ENCODE peak calls at places on chromosomes 1 and 21, in four cellular contexts. One of them, this sample, is unnamed.

GRCh38 chr1:205933672-205934618 is 9.3 kb downstream of the SLC26A9 start:
- DNase-seq in heart left ventricle: no peak
- DNase-seq in Caco-2: no peak
- DNase-seq in left lung: peak; percentile 56
- DNase-seq in this sample: peak; percentile 57

GRCh38 chr1:62716397-62716796 is 28.2 kb upstream of the DOCK7 start:
- DNase-seq in left lung: no peak
- DNase-seq in Caco-2: no peak
- DNase-seq in heart left ventricle: no peak
- DNase-seq in this sample: no peak

GRCh38 chr1:69191280-69191679 is 376.4 kb upstream of the LRRC7 start:
- DNase-seq in heart left ventricle: no peak
- DNase-seq in left lung: no peak
- DNase-seq in Caco-2: no peak
- DNase-seq in this sample: no peak

GRCh38 chr1:11802616-11802972 is 3.2 kb downstream of the MTHFR start:
- DNase-seq in left lung: no peak
- DNase-seq in Caco-2: no peak
- DNase-seq in heart left ventricle: no peak
- DNase-seq in this sample: no peak

GRCh38 chr1:24203404-24203803 is 16.3 kb upstream of the IFNLR1 start:
- DNase-seq in Caco-2: no peak
- DNase-seq in left lung: no peak
- DNase-seq in heart left ventricle: no peak
- DNase-seq in this sample: no peak

GRCh38 chr1:111318483-111319000 is 27.9 kb downstream of the CHIA start:
- DNase-seq in Caco-2: no peak
- DNase-seq in left lung: no peak
- DNase-seq in heart left ventricle: no peak
- DNase-seq in this sample: peak; percentile 74

GRCh38 chr1:33299461-33300155 is 21.3 kb downstream of the A3GALT2 start:
- DNase-seq in left lung: peak; percentile 27
- DNase-seq in heart left ventricle: peak; percentile 9
- DNase-seq in Caco-2: no peak
- DNase-seq in this sample: no peak

GRCh38 chr21:29914326-29914725 is 25.5 kb downstream of the GRIK1 start:
- DNase-seq in Caco-2: no peak
- DNase-seq in heart left ventricle: no peak
- DNase-seq in left lung: no peak
- DNase-seq in this sample: no peak

GRCh38 chr1:162487241-162487640 is 10.4 kb upstream of the UHMK1 start:
- DNase-seq in left lung: no peak
- DNase-seq in Caco-2: no peak
- DNase-seq in heart left ventricle: no peak
- DNase-seq in this sample: no peak

GRCh38 chr1:235648407-235648907 is 1.1 kb downstream of the GNG4 start:
- DNase-seq in heart left ventricle: no peak
- DNase-seq in Caco-2: no peak
- DNase-seq in left lung: no peak
- DNase-seq in this sample: peak; percentile 29
- H3K4me3 ChIP-seq in heart left ventricle: peak overlapping the region; percentile 54
- H3K4me3 ChIP-seq in Caco-2: peak overlapping the region; percentile 57
- H3K4me3 ChIP-seq in left lung: no peak overlapping the region
- H3K4me3 ChIP-seq in this sample: peak overlapping the region; percentile 51

GRCh38 chr1:22142315-22143064 is 407 bp downstream of the WNT4 start:
- DNase-seq in Caco-2: no peak
- DNase-seq in heart left ventricle: no peak
- DNase-seq in left lung: no peak
- DNase-seq in this sample: peak; percentile 57

GRCh38 chr1:22140681-22141080 is 2.2 kb downstream of the WNT4 start:
- DNase-seq in Caco-2: no peak
- DNase-seq in left lung: no peak
- DNase-seq in heart left ventricle: no peak
- DNase-seq in this sample: no peak

GRCh38 chr1:22141948-22142314 is 966 bp downstream of the WNT4 start:
- DNase-seq in heart left ventricle: no peak
- DNase-seq in left lung: no peak
- DNase-seq in Caco-2: no peak
- DNase-seq in this sample: no peak

GRCh38 chr1:22143065-22143514 is at the start of gene WNT4:
- DNase-seq in heart left ventricle: no peak
- DNase-seq in left lung: peak; percentile 46
- DNase-seq in Caco-2: no peak
- DNase-seq in this sample: peak; percentile 58

GRCh38 chr1:22141493-22141892 is 1.4 kb downstream of the WNT4 start:
- DNase-seq in left lung: no peak
- DNase-seq in Caco-2: no peak
- DNase-seq in heart left ventricle: no peak
- DNase-seq in this sample: no peak
- H3K4me3 ChIP-seq in left lung: no peak overlapping the region
- H3K4me3 ChIP-seq in Caco-2: no peak overlapping the region
- H3K4me3 ChIP-seq in heart left ventricle: no peak overlapping the region
- H3K4me3 ChIP-seq in this sample: no peak overlapping the region

GRCh38 chr1:59690531-59690930 is 124.2 kb upstream of the HOOK1 start:
- DNase-seq in heart left ventricle: no peak
- DNase-seq in Caco-2: no peak
- DNase-seq in left lung: no peak
- DNase-seq in this sample: no peak
- H3K4me3 ChIP-seq in heart left ventricle: no peak overlapping the region
- H3K4me3 ChIP-seq in Caco-2: no peak overlapping the region
- H3K4me3 ChIP-seq in left lung: no peak overlapping the region
- H3K4me3 ChIP-seq in this sample: no peak overlapping the region

GRCh38 chr1:152047954-152048640 is 11.3 kb upstream of the S100A11 start:
- DNase-seq in Caco-2: peak; percentile 95
- DNase-seq in left lung: peak; percentile 95
- DNase-seq in heart left ventricle: peak; percentile 94
- DNase-seq in this sample: peak; percentile 86

GRCh38 chr1:152049291-152050073 is 12.7 kb upstream of the S100A11 start:
- DNase-seq in heart left ventricle: no peak
- DNase-seq in Caco-2: no peak
- DNase-seq in left lung: no peak
- DNase-seq in this sample: no peak

GRCh38 chr1:152050886-152051764 is 14.3 kb upstream of the S100A11 start:
- DNase-seq in heart left ventricle: no peak
- DNase-seq in left lung: no peak
- DNase-seq in Caco-2: no peak
- DNase-seq in this sample: no peak

GRCh38 chr1:152047607-152047953 is 10.8 kb upstream of the S100A11 start:
- DNase-seq in heart left ventricle: peak; percentile 45
- DNase-seq in left lung: no peak
- DNase-seq in Caco-2: no peak
- DNase-seq in this sample: no peak

DNA sequence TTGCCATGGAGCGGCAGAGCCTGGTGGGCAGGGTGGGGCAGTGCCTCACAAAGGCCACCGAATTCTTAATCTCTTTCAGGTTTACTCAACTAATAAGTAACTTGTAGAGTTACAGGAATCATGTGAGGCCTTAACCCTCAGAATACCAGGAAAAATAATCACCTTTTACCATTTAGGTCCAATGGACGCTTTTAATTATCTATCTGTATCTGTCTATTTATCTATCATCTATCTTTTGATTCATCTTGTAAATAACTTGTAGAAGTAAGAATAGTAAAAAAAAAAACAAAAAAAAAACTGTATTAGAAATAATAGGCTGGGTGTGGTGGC is 11.8 kb upstream of the S100A11 start:
- DNase-seq in left lung: no peak
- DNase-seq in heart left ventricle: no peak
- DNase-seq in Caco-2: peak; percentile 87
- DNase-seq in this sample: no peak
- H3K4me3 ChIP-seq in left lung: no peak overlapping the region
- H3K4me3 ChIP-seq in heart left ventricle: peak overlapping the region; percentile 42
- H3K4me3 ChIP-seq in Caco-2: peak overlapping the region; percentile 25
- H3K4me3 ChIP-seq in this sample: no peak overlapping the region

This sample was measured in HAP-1.